ENCODE peak calls at places on chromosomes 12 and 14, in four cellular contexts. N is BJ, Y is bronchial epithelial cell, V is astrocyte of the spinal cord. G is an unnamed sample.
A peak's percentile ranks its signal among the peaks of the same experiment; 100 is the strongest.

GRCh38 chr12:131126662-131127173 is 173.0 kb downstream of the ADGRD1 start:
- DNase-seq in N (no peak), Y (no peak), V (no peak), G (no peak)

GRCh38 chr14:100037351-100037750 is 27.9 kb upstream of the EVL start:
- DNase-seq in N (no peak), Y (peak; percentile 64), V (no peak), G (peak; percentile 38)

GRCh38 chr12:78183854-78184253 is 353.2 kb downstream of the NAV3 start:
- DNase-seq in N (no peak), Y (no peak), V (no peak), G (no peak)

GRCh38 chr12:108939594-108939993 is 59.7 kb downstream of the DAO start:
- DNase-seq in N (no peak), Y (peak; percentile 63), V (peak; percentile 6), G (peak; percentile 24)

GRCh38 chr12:6538420-6539275 is 4.3 kb downstream of the GAPDH start:
- DNase-seq in N (no peak), Y (peak; percentile 59), V (no peak), G (peak; percentile 45)

GRCh38 chr12:32671930-32672785 is 6.9 kb upstream of the DNM1L start:
- DNase-seq in N (peak; percentile 74), Y (peak; percentile 53), V (peak; percentile 78), G (peak; percentile 70)

GRCh38 chr12:100956311-100956852 is 161.8 kb downstream of the ANO4 start:
- DNase-seq in N (no peak), Y (no peak), V (peak; percentile 12), G (no peak)

GRCh38 chr14:90491221-90491867 is 94.5 kb downstream of the CALM1 start:
- DNase-seq in N (no peak), Y (no peak), V (peak; percentile 52), G (peak; percentile 35)

GRCh38 chr14:85178869-85179268 is 351.1 kb upstream of the FLRT2 start:
- DNase-seq in N (no peak), Y (no peak), V (no peak), G (no peak)

GRCh38 chr12:47825239-47825639 is 5.5 kb upstream of the HDAC7 start:
- DNase-seq in N (no peak), Y (peak; percentile 81), V (no peak), G (peak; percentile 85)

GRCh38 chr12:92561543-92561899 is 141.3 kb upstream of the PLEKHG7 start:
- DNase-seq in N (peak; percentile 35), Y (peak; percentile 48), V (peak; percentile 96), G (peak; percentile 82)

GRCh38 chr14:35818346-35819115 is 7.6 kb upstream of the BRMS1L start:
- DNase-seq in N (no peak), Y (peak; percentile 54), V (peak; percentile 55), G (peak; percentile 54)

GRCh38 chr12:13425766-13426165 is 229.2 kb downstream of the EMP1 start:
- DNase-seq in N (peak; percentile 52), Y (peak; percentile 90), V (peak; percentile 81), G (peak; percentile 18)

GRCh38 chr14:53470351-53471043 is 317.4 kb upstream of the DDHD1 start:
- DNase-seq in N (no peak), Y (peak; percentile 20), V (peak; percentile 60), G (peak; percentile 10)

GRCh38 chr14:104924421-104925213 is at the start of gene PLD4:
- DNase-seq in N (no peak), Y (no peak), V (no peak), G (no peak)

GRCh38 chr12:114665411-114666181 is 18.4 kb downstream of the TBX3 start:
- DNase-seq in N (no peak), Y (no peak), V (peak; percentile 53), G (no peak)

GRCh38 chr12:121334513-121335343 is 17.5 kb downstream of the ANAPC5 start:
- DNase-seq in N (peak; percentile 11), Y (peak; percentile 76), V (peak; percentile 78), G (peak; percentile 66)
- TF ChIP-seq CTCF in N (peak; percentile 88), Y (peak; percentile 77), V (peak; percentile 89), G (peak; percentile 67)

GRCh38 chr12:94148841-94149780 is 734 bp downstream of the PLXNC1 start:
- DNase-seq in N (no peak), Y (no peak), V (no peak), G (no peak)
- TF ChIP-seq CTCF in N (peak; percentile 10), Y (peak; percentile 7), V (no peak), G (no peak)

DNA sequence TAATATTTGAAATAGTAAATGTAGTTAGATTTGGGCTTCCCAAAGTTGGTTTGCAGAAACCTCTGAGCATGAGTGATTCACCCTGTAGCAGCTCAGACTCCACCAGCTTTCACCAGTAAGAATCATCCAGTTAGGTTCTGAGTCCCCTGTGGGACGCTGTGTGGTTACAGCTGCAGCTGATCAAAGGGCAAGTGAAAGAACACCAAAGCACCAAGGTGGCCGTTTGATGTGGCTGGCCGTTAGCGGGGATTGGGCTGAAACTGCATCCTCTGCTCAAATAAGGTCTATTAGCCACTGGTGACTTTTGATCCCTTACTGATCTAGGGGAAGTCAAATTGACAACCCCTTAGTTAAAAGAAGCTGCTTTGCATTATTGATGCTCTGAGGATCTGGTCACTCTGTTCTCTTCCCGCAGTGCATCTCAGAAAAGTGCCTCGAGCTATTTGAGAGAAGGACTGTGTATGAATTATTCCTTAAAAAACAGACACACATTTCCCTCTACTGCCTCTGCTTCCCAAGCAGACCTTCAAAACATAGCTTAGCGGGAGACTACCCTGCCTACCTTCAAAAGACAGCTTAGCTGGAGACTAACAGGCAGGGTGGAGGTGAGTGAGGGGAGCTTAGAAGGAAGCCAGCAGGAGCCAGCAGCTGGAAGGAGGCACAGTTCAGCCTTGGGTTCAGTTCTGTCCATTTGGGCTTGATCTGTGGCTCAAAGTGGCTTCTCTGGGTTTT is 3.7 kb downstream of the ABHD12B start:
- DNase-seq in N (no peak), Y (no peak), V (peak; percentile 52), G (no peak)
- TF ChIP-seq CTCF in N (no peak), Y (no peak), V (no peak), G (no peak)

DNA sequence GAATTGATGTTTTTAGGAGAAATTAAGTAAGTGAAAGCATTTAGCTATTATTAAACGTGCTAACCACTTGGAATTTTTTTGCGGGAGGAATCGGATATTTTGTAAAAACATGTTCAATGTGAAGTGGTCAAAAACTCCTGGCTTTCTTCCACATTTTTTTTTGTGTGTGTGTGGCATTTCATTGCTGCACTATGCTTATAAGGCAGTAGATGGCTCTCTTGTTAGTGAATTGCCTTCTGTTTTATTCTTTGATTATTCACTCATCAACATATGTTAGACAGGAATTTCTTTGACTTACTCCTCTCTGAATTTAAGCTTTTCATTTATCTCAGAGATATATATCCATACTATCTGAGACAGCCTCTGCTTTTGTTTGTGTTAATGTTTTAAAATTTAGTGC is 71.3 kb downstream of the DERA start:
- DNase-seq in N (no peak), Y (peak; percentile 21), V (peak; percentile 62), G (peak; percentile 23)
- TF ChIP-seq CTCF in N (peak; percentile 67), Y (no peak), V (peak; percentile 62), G (peak; percentile 26)

DNA sequence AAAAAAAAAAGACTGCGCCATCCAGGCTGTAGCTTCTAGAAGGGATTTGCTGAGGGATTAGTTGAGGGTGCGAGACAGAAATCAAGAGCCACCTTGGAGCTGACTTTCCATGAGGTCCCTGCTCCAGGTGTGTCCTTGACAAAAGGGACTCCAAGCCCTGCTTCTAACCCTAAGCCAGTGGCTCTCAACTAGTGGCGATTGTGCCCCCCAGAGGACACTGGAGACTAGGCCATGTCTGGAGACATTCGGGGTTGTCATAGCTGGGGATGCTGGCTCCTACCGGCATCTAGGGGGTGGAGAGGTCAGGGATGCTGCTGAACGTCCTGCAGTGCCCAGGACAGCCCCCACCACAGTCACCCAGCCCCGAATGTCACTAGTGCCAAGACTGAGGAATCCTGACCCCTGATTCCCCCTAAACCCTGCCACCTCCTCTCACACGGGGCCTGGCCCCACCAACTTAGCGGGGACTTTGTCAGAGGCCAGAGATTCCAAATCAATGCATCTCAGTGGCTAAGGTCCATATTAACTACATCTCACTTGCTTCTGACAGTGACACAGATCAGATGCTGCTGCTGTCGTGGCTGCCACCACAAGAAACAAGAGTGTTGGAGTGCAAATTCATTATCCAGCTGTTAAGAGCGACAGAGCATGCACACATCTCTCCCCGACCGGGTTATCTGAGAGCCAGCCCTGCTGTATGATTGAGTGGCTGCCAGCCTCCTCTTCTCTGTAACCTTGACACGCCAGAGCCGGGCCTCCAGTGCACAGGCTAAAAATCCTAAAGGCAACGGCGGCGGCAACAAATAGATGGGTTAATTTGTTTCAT is 40.4 kb downstream of the SPRING1 start:
- DNase-seq in N (no peak), Y (no peak), V (no peak), G (peak; percentile 33)
- TF ChIP-seq CTCF in N (peak; percentile 23), Y (peak; percentile 9), V (peak; percentile 30), G (no peak)

GRCh38 chr14:54901380-54902142 is 1.1 kb downstream of the GCH1 start:
- DNase-seq in N (no peak), Y (no peak), V (no peak), G (no peak)

GRCh38 chr14:54906075-54906474 is 3.4 kb upstream of the GCH1 start:
- DNase-seq in N (no peak), Y (no peak), V (no peak), G (no peak)

GRCh38 chr14:54902143-54902520 is 494 bp downstream of the GCH1 start:
- DNase-seq in N (no peak), Y (peak; percentile 36), V (peak; percentile 21), G (peak; percentile 73)

GRCh38 chr14:54908230-54908629 is 5.6 kb upstream of the GCH1 start:
- DNase-seq in N (no peak), Y (no peak), V (no peak), G (no peak)

DNA sequence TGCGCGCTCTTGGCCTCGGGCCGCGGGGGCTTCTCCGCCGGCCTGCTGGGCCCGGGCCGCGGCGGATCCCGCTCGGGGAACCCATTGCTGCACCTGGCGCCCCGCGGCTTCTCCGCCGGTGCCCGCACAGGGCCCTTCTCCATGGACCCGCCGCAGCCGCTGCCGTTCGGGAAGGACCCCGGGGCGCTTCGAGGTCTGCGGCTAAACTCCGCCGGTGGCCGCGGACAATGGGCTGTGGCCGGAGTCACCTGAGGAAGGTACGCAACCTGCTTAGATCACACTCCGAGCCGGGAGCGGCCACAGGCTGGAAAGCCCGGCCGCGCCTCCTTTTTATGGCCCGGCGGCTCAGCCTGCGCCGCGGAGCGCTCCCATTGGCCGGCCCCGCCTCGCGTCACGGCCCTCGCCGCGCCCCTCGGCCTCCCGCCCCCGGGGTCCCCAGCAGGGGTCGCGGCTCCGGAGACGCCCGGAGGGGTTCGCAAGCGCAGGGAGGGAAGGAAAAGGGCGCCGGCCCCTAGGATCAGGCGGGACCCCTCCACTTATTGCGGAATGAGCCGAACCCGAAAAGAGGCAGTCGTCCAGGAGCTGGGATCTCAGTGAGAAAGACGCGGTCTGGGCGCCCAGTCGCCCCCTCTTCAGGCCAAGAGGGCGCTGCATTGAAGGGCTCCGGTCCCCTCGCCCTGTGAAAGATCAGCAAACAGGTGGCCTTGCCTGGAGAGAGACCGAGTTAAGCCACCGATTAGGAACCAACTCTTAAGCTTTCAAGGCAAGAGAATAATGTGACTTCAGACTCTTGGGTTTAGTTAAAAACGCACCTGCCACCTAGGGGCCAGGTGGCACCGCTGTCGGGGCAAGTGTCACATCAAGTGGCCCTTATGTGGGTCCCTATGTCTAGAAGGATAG is at the start of gene GCH1:
- DNase-seq in N (no peak), Y (peak; percentile 25), V (peak; percentile 33), G (peak; percentile 60)
- TF ChIP-seq CTCF in N (peak; percentile 43), Y (peak; percentile 32), V (peak; percentile 31), G (peak; percentile 8)

DNA sequence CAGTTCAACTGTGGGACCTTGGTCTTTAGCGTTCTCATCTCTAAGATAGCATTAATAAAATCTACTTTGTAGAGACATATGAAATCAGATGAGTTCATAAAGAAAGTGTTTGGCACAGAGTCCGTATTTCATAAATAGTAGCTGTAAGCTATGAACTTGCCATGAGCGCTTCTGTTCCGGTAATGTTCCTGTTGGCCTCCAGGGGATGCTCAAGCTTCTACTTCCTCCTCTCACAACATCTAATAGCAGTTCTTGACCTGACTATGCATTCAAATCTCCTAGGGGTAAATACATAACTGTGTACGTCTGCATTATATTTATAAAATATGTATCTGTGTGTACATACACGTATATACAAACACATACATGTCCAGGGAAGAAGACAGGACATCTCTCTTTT is 288.2 kb upstream of the TMPO start:
- DNase-seq in N (no peak), Y (peak; percentile 14), V (no peak), G (peak; percentile 29)
- TF ChIP-seq CTCF in N (peak; percentile 48), Y (peak; percentile 38), V (peak; percentile 47), G (no peak)